ENCODE peak calls at places on chromosomes 6 and 20, in four cellular contexts. Q is HCT116, G is body of pancreas, C is nephron progenitor cell. P is an unnamed sample.

GRCh38 chr6:103797738-103798137 is 1062.0 kb downstream of the HACE1 start:
- DNase-seq in G (no peak), Q (no peak), C (no peak), P (no peak)

GRCh38 chr6:154872605-154873004 is 122.5 kb upstream of the TIAM2 start:
- DNase-seq in Q (no peak), C (no peak), G (no peak), P (no peak)

GRCh38 chr6:52503853-52504777 is 72.7 kb downstream of the TRAM2 start:
- DNase-seq in C (no peak), Q (peak), G (peak), P (no peak)

GRCh38 chr20:51050636-51051035 is 27.7 kb upstream of the KCNG1 start:
- DNase-seq in G (no peak), Q (no peak), C (no peak), P (no peak)

GRCh38 chr6:56550307-56550706 is 92.4 kb downstream of the DST start:
- DNase-seq in Q (no peak), C (no peak), G (no peak), P (no peak)

GRCh38 chr6:7235712-7236311 is 77.2 kb downstream of the SSR1 start:
- DNase-seq in Q (no peak), G (peak), C (no peak), P (no peak)

GRCh38 chr6:125867483-125867935 is 76.7 kb downstream of the NCOA7 start:
- DNase-seq in Q (peak), G (no peak), C (no peak), P (no peak)

GRCh38 chr6:40324206-40324605 is 263.0 kb downstream of the LRFN2 start:
- DNase-seq in C (no peak), G (no peak), Q (no peak), P (no peak)

GRCh38 chr20:17976305-17976704 is 7.5 kb downstream of the MGME1 start:
- DNase-seq in Q (no peak), G (no peak), C (no peak), P (no peak)

GRCh38 chr6:95228636-95229035 is 348.7 kb upstream of the MANEA start:
- DNase-seq in C (no peak), G (no peak), Q (no peak), P (no peak)

GRCh38 chr6:149895702-149896310 is 2.1 kb downstream of the RAET1E start:
- DNase-seq in Q (peak), G (peak), C (no peak), P (no peak)

GRCh38 chr6:152671146-152671545 is 26.6 kb upstream of the MYCT1 start:
- DNase-seq in G (no peak), C (no peak), Q (no peak), P (no peak)

GRCh38 chr6:144408151-144408550 is 123.0 kb downstream of the UTRN start:
- DNase-seq in G (no peak), C (peak), Q (no peak), P (no peak)

GRCh38 chr6:44235891-44236516 is 10.9 kb upstream of the HSP90AB1 start:
- DNase-seq in C (no peak), G (no peak), Q (no peak), P (no peak)
- TF ChIP-seq CTCF in C (no peak), G (no peak), Q (no peak), P (no peak)

GRCh38 chr6:16544521-16544920 is 216.7 kb downstream of the ATXN1 start:
- DNase-seq in G (no peak), C (no peak), Q (no peak), P (no peak)

GRCh38 chr6:16544006-16544405 is 217.3 kb downstream of the ATXN1 start:
- DNase-seq in C (peak), G (no peak), Q (no peak), P (no peak)

GRCh38 chr6:16543491-16543890 is 217.8 kb downstream of the ATXN1 start:
- DNase-seq in C (no peak), G (no peak), Q (no peak), P (no peak)

GRCh38 chr6:16539086-16539931 is 222.0 kb downstream of the ATXN1 start:
- DNase-seq in G (no peak), C (no peak), Q (peak), P (no peak)

DNA sequence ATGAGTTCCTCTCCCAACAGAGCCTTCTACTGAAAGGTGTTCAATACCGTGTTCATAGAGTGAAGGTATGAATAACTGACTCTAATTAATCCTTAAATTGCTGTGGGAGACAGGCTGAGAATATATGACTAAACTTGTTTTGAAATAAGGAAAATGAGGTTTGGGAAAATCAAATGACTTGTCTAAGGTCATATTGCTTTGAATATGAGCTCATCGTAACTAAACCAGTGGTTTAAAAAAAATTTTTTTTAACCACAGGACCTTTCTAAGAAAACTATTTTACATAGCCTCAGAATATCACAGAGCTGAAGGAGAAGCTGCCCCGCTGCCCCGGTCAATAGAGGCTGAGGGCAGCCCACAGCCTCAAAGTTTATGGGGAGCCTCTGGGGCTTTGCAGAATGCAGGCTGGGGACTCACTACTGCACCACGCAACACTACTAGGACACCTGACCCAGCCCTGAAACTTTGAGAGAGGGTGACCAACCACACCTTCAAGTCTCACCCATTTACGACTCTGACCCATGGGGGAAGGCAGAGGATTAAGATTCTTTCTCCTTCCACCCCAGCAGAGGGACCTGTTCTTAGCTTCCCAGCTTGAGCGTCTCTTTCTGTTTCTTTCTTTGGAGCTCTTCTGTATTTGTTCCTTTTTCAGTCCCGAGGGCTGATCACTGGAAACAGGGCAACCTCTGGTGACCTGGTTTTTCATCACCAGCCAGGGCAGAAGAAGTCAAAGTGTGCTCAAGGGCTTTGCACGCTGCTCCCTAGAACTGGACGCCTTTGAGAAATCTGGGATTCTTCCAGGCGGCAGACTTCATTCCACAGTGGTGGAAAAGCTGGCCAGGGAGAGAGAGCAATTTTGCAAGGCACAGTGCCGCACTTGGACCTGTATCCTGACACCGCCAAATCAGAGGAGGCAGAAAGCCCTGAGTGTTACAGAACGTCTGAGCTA is 220.2 kb downstream of the ATXN1 start:
- DNase-seq in G (no peak), C (no peak), Q (no peak), P (no peak)
- TF ChIP-seq CTCF in G (no peak), C (no peak), Q (no peak), P (no peak)

GRCh38 chr6:79947191-79948173 is at the start of gene ELOVL4:
- DNase-seq in Q (no peak), G (peak), C (peak), P (peak)

GRCh38 chr6:79943133-79943532 is 4.2 kb downstream of the ELOVL4 start:
- DNase-seq in G (no peak), Q (no peak), C (no peak), P (no peak)

GRCh38 chr6:79949235-79949634 is 1.9 kb upstream of the ELOVL4 start:
- DNase-seq in Q (peak), C (peak), G (peak), P (peak)

GRCh38 chr6:79946773-79947190 is 571 bp downstream of the ELOVL4 start:
- DNase-seq in Q (no peak), C (peak), G (peak), P (peak)

DNA sequence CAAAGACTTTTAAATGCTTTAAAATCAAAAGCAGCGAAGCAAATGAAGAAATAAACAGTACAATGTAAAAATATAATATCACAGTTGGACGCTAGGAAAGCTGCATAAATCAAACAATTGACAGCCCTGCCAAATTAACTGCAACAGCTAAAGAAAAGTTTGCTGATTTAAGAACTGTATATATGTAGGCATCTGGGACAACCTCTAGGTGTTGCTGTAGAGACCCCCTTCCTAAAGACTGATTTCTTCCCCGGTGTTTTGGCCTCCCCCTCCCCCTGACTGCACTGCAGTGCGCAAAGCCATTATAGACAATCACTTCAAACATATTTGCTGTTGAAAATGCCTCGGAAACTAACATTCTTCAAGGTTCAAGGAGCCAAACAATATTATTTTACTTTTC is 1.1 kb downstream of the ELOVL4 start:
- DNase-seq in C (peak), G (no peak), Q (no peak), P (no peak)
- TF ChIP-seq CTCF in C (peak), G (no peak), Q (peak), P (peak)

GRCh38 chr6:25635886-25636317 is 16.1 kb upstream of the SCGN start:
- DNase-seq in G (no peak), C (no peak), Q (no peak), P (no peak)

GRCh38 chr6:25637211-25637610 is 14.8 kb upstream of the SCGN start:
- DNase-seq in Q (no peak), C (no peak), G (no peak), P (no peak)

GRCh38 chr6:25639653-25640052 is 12.4 kb upstream of the SCGN start:
- DNase-seq in G (no peak), C (no peak), Q (no peak), P (no peak)

GRCh38 chr6:25640446-25640845 is 11.6 kb upstream of the SCGN start:
- DNase-seq in Q (no peak), G (peak), C (no peak), P (no peak)

DNA sequence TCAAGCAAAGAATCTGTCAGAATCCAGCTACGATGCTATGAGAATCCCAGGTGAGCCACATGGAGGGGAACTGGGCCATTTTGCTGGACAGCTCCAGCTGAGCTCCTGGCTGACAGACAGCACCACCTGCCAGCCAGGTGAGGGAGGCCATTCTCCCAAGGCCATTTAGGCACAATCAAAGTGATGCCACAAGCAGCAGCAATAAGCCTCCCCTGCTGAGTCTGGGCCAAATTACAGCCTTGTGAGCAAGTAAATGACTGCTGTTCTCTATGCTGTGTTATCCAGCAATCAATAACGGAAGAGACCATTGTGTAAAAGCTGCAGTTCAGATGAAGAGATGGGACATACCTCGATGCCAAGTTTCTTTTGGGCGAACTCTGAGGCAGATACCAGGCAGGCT is 14.1 kb upstream of the SCGN start:
- DNase-seq in Q (no peak), C (no peak), G (peak), P (peak)
- TF ChIP-seq CTCF in Q (peak), C (no peak), G (peak), P (peak)

DNA sequence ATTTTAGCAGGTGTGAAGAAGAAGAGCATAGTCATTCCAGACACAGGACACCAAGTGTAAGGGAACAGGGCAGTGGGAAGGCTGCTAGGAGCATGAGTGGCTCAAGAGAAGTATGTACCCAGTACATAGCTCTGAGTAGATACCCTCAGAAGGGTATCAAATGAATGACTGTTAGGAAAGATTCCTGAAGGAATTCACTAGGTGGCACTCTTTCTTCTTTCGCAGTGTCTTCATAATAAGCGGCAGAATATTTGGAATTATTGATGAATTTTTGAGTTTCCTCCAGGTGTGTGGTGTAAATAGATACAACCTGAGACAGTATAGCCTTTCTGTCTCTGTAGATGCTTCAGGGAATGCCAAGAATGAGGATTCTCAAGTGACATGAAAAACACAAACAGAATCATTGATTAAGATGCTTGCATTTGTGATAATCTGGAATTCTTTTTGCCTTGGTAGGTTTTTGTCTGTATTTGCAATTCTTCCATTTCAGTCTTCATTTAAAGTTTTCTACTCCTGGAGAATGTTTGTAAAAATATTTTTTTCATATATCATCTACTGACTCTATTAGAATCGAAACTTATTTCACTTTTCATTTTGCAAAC is 264.3 kb upstream of the RIMS1 start:
- DNase-seq in G (no peak), C (no peak), Q (peak), P (no peak)
- TF ChIP-seq CTCF in G (no peak), C (peak), Q (peak), P (peak)

GRCh38 chr6:157322792-157323113 is 566 bp downstream of the TMEM242 start:
- DNase-seq in G (no peak), Q (no peak), C (no peak), P (no peak)

GRCh38 chr6:157325069-157325805 is 1.9 kb upstream of the TMEM242 start:
- DNase-seq in C (no peak), Q (no peak), G (no peak), P (no peak)

GRCh38 chr6:157326979-157327378 is 3.7 kb upstream of the TMEM242 start:
- DNase-seq in G (no peak), Q (no peak), C (no peak), P (no peak)

GRCh38 chr6:157323924-157324276 is 581 bp upstream of the TMEM242 start:
- DNase-seq in C (peak), G (peak), Q (peak), P (peak)

GRCh38 chr6:157323114-157323923 is at the start of gene TMEM242:
- DNase-seq in G (peak), Q (peak), C (peak), P (peak)
- TF ChIP-seq CTCF in G (peak), Q (no peak), C (peak), P (peak)

P was measured in progenitor cell of endocrine pancreas.